ENCODE peak calls at places on chromosome 18, in ten cellular contexts. One of them, this sample, is unnamed.

GRCh38 chr18:45806226-45806625 is 19.2 kb upstream of the SIGLEC15 start:
- DNase-seq in amniotic stem cell: no peak
- DNase-seq in DMS53: no peak
- DNase-seq in activated CD4-positive, alpha-beta T cell treated with anti-CD3 and anti-CD28 coated beads, Interleukin-2, amount 50 U/mL, for 24 hours: no peak
- DNase-seq in stromal cell of bone marrow: no peak
- DNase-seq in AG09319: no peak
- DNase-seq in left colon: no peak
- DNase-seq in body of pancreas: no peak
- DNase-seq in T-helper 2 cell: no peak
- DNase-seq in GM12865: no peak
- DNase-seq in this sample: no peak

GRCh38 chr18:72941001-72941400 is 73.2 kb upstream of the NETO1 start:
- DNase-seq in amniotic stem cell: no peak
- DNase-seq in DMS53: no peak
- DNase-seq in activated CD4-positive, alpha-beta T cell treated with anti-CD3 and anti-CD28 coated beads, Interleukin-2, amount 50 U/mL, for 24 hours: no peak
- DNase-seq in stromal cell of bone marrow: no peak
- DNase-seq in AG09319: no peak
- DNase-seq in left colon: no peak
- DNase-seq in body of pancreas: no peak
- DNase-seq in T-helper 2 cell: no peak
- DNase-seq in GM12865: no peak
- DNase-seq in this sample: no peak

GRCh38 chr18:49495074-49495473 is 8.0 kb upstream of the C18orf32 start:
- DNase-seq in amniotic stem cell: no peak
- DNase-seq in DMS53: no peak
- DNase-seq in activated CD4-positive, alpha-beta T cell treated with anti-CD3 and anti-CD28 coated beads, Interleukin-2, amount 50 U/mL, for 24 hours: no peak
- DNase-seq in stromal cell of bone marrow: no peak
- DNase-seq in AG09319: no peak
- DNase-seq in left colon: no peak
- DNase-seq in body of pancreas: no peak
- DNase-seq in T-helper 2 cell: no peak
- DNase-seq in GM12865: no peak
- DNase-seq in this sample: no peak

GRCh38 chr18:44453505-44453904 is 227.2 kb upstream of the SETBP1 start:
- DNase-seq in amniotic stem cell: no peak
- DNase-seq in DMS53: no peak
- DNase-seq in activated CD4-positive, alpha-beta T cell treated with anti-CD3 and anti-CD28 coated beads, Interleukin-2, amount 50 U/mL, for 24 hours: no peak
- DNase-seq in stromal cell of bone marrow: peak; percentile 57
- DNase-seq in AG09319: no peak
- DNase-seq in left colon: no peak
- DNase-seq in body of pancreas: no peak
- DNase-seq in T-helper 2 cell: no peak
- DNase-seq in GM12865: no peak
- DNase-seq in this sample: no peak

GRCh38 chr18:61360440-61361383 is 27.5 kb downstream of the CDH20 start:
- DNase-seq in amniotic stem cell: no peak
- DNase-seq in DMS53: no peak
- DNase-seq in activated CD4-positive, alpha-beta T cell treated with anti-CD3 and anti-CD28 coated beads, Interleukin-2, amount 50 U/mL, for 24 hours: no peak
- DNase-seq in stromal cell of bone marrow: no peak
- DNase-seq in AG09319: no peak
- DNase-seq in left colon: no peak
- DNase-seq in body of pancreas: no peak
- DNase-seq in T-helper 2 cell: no peak
- DNase-seq in GM12865: peak; percentile 27
- DNase-seq in this sample: no peak

GRCh38 chr18:79615586-79615985 is 64.0 kb upstream of the CTDP1 start:
- DNase-seq in amniotic stem cell: no peak
- DNase-seq in DMS53: no peak
- DNase-seq in activated CD4-positive, alpha-beta T cell treated with anti-CD3 and anti-CD28 coated beads, Interleukin-2, amount 50 U/mL, for 24 hours: no peak
- DNase-seq in stromal cell of bone marrow: no peak
- DNase-seq in AG09319: no peak
- DNase-seq in left colon: no peak
- DNase-seq in body of pancreas: no peak
- DNase-seq in T-helper 2 cell: no peak
- DNase-seq in GM12865: no peak
- DNase-seq in this sample: no peak

GRCh38 chr18:56748698-56749268 is 97.6 kb downstream of the WDR7 start:
- DNase-seq in amniotic stem cell: peak; percentile 25
- DNase-seq in DMS53: peak; percentile 72
- DNase-seq in activated CD4-positive, alpha-beta T cell treated with anti-CD3 and anti-CD28 coated beads, Interleukin-2, amount 50 U/mL, for 24 hours: no peak
- DNase-seq in stromal cell of bone marrow: peak; percentile 12
- DNase-seq in AG09319: peak; percentile 18
- DNase-seq in left colon: no peak
- DNase-seq in body of pancreas: no peak
- DNase-seq in T-helper 2 cell: no peak
- DNase-seq in GM12865: peak; percentile 33
- DNase-seq in this sample: no peak

GRCh38 chr18:58788971-58789797 is 75.5 kb upstream of the ZNF532 start:
- DNase-seq in amniotic stem cell: no peak
- DNase-seq in DMS53: no peak
- DNase-seq in activated CD4-positive, alpha-beta T cell treated with anti-CD3 and anti-CD28 coated beads, Interleukin-2, amount 50 U/mL, for 24 hours: no peak
- DNase-seq in stromal cell of bone marrow: peak; percentile 50
- DNase-seq in AG09319: no peak
- DNase-seq in left colon: peak; percentile 18
- DNase-seq in body of pancreas: no peak
- DNase-seq in T-helper 2 cell: no peak
- DNase-seq in GM12865: no peak
- DNase-seq in this sample: no peak

GRCh38 chr18:67733094-67733493 is 216.6 kb upstream of the DSEL start:
- DNase-seq in amniotic stem cell: no peak
- DNase-seq in DMS53: peak; percentile 13
- DNase-seq in activated CD4-positive, alpha-beta T cell treated with anti-CD3 and anti-CD28 coated beads, Interleukin-2, amount 50 U/mL, for 24 hours: no peak
- DNase-seq in stromal cell of bone marrow: peak; percentile 75
- DNase-seq in AG09319: peak; percentile 5
- DNase-seq in left colon: no peak
- DNase-seq in body of pancreas: no peak
- DNase-seq in T-helper 2 cell: no peak
- DNase-seq in GM12865: no peak
- DNase-seq in this sample: no peak

GRCh38 chr18:67672142-67672541 is 155.6 kb upstream of the DSEL start:
- DNase-seq in amniotic stem cell: no peak
- DNase-seq in DMS53: no peak
- DNase-seq in activated CD4-positive, alpha-beta T cell treated with anti-CD3 and anti-CD28 coated beads, Interleukin-2, amount 50 U/mL, for 24 hours: no peak
- DNase-seq in stromal cell of bone marrow: peak; percentile 69
- DNase-seq in AG09319: no peak
- DNase-seq in left colon: no peak
- DNase-seq in body of pancreas: no peak
- DNase-seq in T-helper 2 cell: no peak
- DNase-seq in GM12865: no peak
- DNase-seq in this sample: no peak

GRCh38 chr18:4356929-4357328 is 98.2 kb downstream of the DLGAP1 start:
- DNase-seq in amniotic stem cell: no peak
- DNase-seq in DMS53: no peak
- DNase-seq in activated CD4-positive, alpha-beta T cell treated with anti-CD3 and anti-CD28 coated beads, Interleukin-2, amount 50 U/mL, for 24 hours: no peak
- DNase-seq in stromal cell of bone marrow: no peak
- DNase-seq in AG09319: no peak
- DNase-seq in left colon: no peak
- DNase-seq in body of pancreas: no peak
- DNase-seq in T-helper 2 cell: no peak
- DNase-seq in GM12865: no peak
- DNase-seq in this sample: no peak